ENCODE peak calls at places on chromosomes 2 and 18, in six cellular contexts. One of them, this sample, is unnamed.
A peak's percentile ranks its signal among the peaks of the same experiment; 100 is the strongest.

GRCh38 chr2:80288576-80288975 is 16.0 kb downstream of the LRRTM1 start:
- DNase-seq in A549: no peak
- DNase-seq in mesenchymal stem cell: peak; percentile 10
- DNase-seq in aorta: no peak
- DNase-seq in astrocyte: no peak
- DNase-seq in HL-60: no peak
- DNase-seq in this sample: no peak

GRCh38 chr2:64874593-64874992 is 114.6 kb upstream of the SLC1A4 start:
- DNase-seq in mesenchymal stem cell: no peak
- DNase-seq in A549: no peak
- DNase-seq in aorta: no peak
- DNase-seq in astrocyte: no peak
- DNase-seq in HL-60: no peak
- DNase-seq in this sample: no peak

GRCh38 chr2:101883860-101884259 is 107.9 kb upstream of the IL1R2 start:
- DNase-seq in HL-60: peak; percentile 50
- DNase-seq in A549: peak; percentile 51
- DNase-seq in mesenchymal stem cell: peak; percentile 72
- DNase-seq in astrocyte: peak; percentile 39
- DNase-seq in aorta: no peak
- DNase-seq in this sample: no peak

GRCh38 chr2:41907716-41908328 is 140.0 kb upstream of the PKDCC start:
- DNase-seq in A549: no peak
- DNase-seq in aorta: no peak
- DNase-seq in HL-60: no peak
- DNase-seq in mesenchymal stem cell: peak; percentile 61
- DNase-seq in astrocyte: no peak
- DNase-seq in this sample: no peak

GRCh38 chr2:193963472-193964119 is 1693.4 kb upstream of the SLC39A10 start:
- DNase-seq in aorta: no peak
- DNase-seq in A549: peak; percentile 33
- DNase-seq in mesenchymal stem cell: peak; percentile 24
- DNase-seq in astrocyte: peak; percentile 12
- DNase-seq in HL-60: no peak
- DNase-seq in this sample: no peak

GRCh38 chr2:121626777-121627524 is 22.3 kb downstream of the CLASP1 start:
- DNase-seq in A549: no peak
- DNase-seq in mesenchymal stem cell: peak; percentile 49
- DNase-seq in astrocyte: peak; percentile 13
- DNase-seq in HL-60: no peak
- DNase-seq in aorta: no peak
- DNase-seq in this sample: no peak

GRCh38 chr2:121004271-121004812 is 268.7 kb downstream of the GLI2 start:
- DNase-seq in HL-60: no peak
- DNase-seq in A549: no peak
- DNase-seq in astrocyte: no peak
- DNase-seq in aorta: no peak
- DNase-seq in mesenchymal stem cell: no peak
- DNase-seq in this sample: no peak

GRCh38 chr2:22946553-22946952 is 438.4 kb upstream of the KLHL29 start:
- DNase-seq in astrocyte: no peak
- DNase-seq in aorta: no peak
- DNase-seq in A549: no peak
- DNase-seq in mesenchymal stem cell: no peak
- DNase-seq in HL-60: no peak
- DNase-seq in this sample: no peak

GRCh38 chr2:64963719-64964118 is 25.5 kb upstream of the SLC1A4 start:
- DNase-seq in aorta: no peak
- DNase-seq in astrocyte: no peak
- DNase-seq in mesenchymal stem cell: no peak
- DNase-seq in HL-60: no peak
- DNase-seq in A549: no peak
- DNase-seq in this sample: no peak

GRCh38 chr18:8322486-8322885 is 286.8 kb upstream of the RAB12 start:
- DNase-seq in aorta: no peak
- DNase-seq in HL-60: no peak
- DNase-seq in mesenchymal stem cell: no peak
- DNase-seq in astrocyte: no peak
- DNase-seq in A549: no peak
- DNase-seq in this sample: no peak
- H3K27ac ChIP-seq in aorta: no peak overlapping the region
- H3K27ac ChIP-seq in HL-60: no peak overlapping the region
- H3K27ac ChIP-seq in mesenchymal stem cell: no peak overlapping the region
- H3K27ac ChIP-seq in astrocyte: no peak overlapping the region
- H3K27ac ChIP-seq in A549: no peak overlapping the region
- H3K27ac ChIP-seq in this sample: no peak overlapping the region

GRCh38 chr2:152618188-152618564 is 99.1 kb downstream of the PRPF40A start:
- DNase-seq in mesenchymal stem cell: no peak
- DNase-seq in HL-60: no peak
- DNase-seq in astrocyte: peak; percentile 43
- DNase-seq in aorta: no peak
- DNase-seq in A549: no peak
- DNase-seq in this sample: no peak
- H3K27ac ChIP-seq in mesenchymal stem cell: no peak overlapping the region
- H3K27ac ChIP-seq in HL-60: no peak overlapping the region
- H3K27ac ChIP-seq in astrocyte: peak overlapping the region; percentile 15
- H3K27ac ChIP-seq in aorta: no peak overlapping the region
- H3K27ac ChIP-seq in A549: no peak overlapping the region
- H3K27ac ChIP-seq in this sample: no peak overlapping the region

GRCh38 chr2:201024518-201024917 is 47.0 kb downstream of the HYCC2 start:
- DNase-seq in aorta: no peak
- DNase-seq in astrocyte: no peak
- DNase-seq in A549: no peak
- DNase-seq in HL-60: no peak
- DNase-seq in mesenchymal stem cell: no peak
- DNase-seq in this sample: no peak

GRCh38 chr2:201016859-201017258 is 53.4 kb upstream of the ORC2 start:
- DNase-seq in HL-60: no peak
- DNase-seq in aorta: no peak
- DNase-seq in A549: no peak
- DNase-seq in mesenchymal stem cell: no peak
- DNase-seq in astrocyte: no peak
- DNase-seq in this sample: no peak

GRCh38 chr2:201021914-201022313 is 49.6 kb downstream of the HYCC2 start:
- DNase-seq in HL-60: no peak
- DNase-seq in astrocyte: no peak
- DNase-seq in aorta: no peak
- DNase-seq in mesenchymal stem cell: peak; percentile 25
- DNase-seq in A549: no peak
- DNase-seq in this sample: no peak
- H3K27ac ChIP-seq in HL-60: no peak overlapping the region
- H3K27ac ChIP-seq in astrocyte: no peak overlapping the region
- H3K27ac ChIP-seq in aorta: no peak overlapping the region
- H3K27ac ChIP-seq in mesenchymal stem cell: no peak overlapping the region
- H3K27ac ChIP-seq in A549: no peak overlapping the region
- H3K27ac ChIP-seq in this sample: no peak overlapping the region

DNA sequence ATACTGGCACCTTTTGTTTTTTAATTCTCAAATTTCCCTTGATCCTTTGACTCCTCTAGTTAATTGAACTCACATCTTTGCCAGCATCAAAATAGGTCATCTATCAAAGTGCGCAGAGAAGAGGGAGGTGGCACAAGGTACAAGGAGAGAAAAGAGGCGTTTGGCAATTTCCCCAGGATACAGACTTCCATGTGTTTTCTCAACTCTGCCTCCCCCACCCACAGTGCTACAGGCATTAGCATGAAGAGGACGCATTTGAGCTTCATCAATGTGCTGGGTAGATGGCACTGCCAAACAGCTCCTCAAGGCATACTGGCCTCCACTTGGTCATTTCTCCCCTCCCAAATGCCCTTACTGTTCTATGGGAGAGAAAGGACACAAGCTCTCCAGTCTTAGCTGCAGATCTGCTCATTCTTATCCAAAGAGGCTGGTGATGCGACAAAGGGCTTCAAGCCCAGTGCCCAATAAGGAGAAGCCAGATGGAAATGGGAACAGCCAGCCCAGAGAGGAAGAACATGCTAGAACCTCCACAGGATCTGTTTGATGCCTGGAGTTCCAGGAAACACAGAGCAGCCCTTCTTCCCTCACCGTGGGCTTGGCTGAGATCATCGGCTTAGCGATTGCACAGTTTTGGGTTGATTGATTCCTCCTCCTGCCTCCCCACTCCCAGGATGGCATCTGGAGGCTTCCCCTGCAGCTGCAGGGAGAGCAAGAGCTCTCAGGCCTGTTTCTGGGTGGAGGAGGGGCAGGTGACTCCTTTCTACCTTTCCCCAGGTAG is 144.7 kb upstream of the SMAD2 start:
- DNase-seq in mesenchymal stem cell: no peak
- DNase-seq in astrocyte: no peak
- DNase-seq in aorta: no peak
- DNase-seq in A549: no peak
- DNase-seq in HL-60: no peak
- DNase-seq in this sample: no peak
- H3K27ac ChIP-seq in mesenchymal stem cell: no peak overlapping the region
- H3K27ac ChIP-seq in astrocyte: no peak overlapping the region
- H3K27ac ChIP-seq in aorta: no peak overlapping the region
- H3K27ac ChIP-seq in A549: no peak overlapping the region
- H3K27ac ChIP-seq in HL-60: no peak overlapping the region
- H3K27ac ChIP-seq in this sample: no peak overlapping the region

DNA sequence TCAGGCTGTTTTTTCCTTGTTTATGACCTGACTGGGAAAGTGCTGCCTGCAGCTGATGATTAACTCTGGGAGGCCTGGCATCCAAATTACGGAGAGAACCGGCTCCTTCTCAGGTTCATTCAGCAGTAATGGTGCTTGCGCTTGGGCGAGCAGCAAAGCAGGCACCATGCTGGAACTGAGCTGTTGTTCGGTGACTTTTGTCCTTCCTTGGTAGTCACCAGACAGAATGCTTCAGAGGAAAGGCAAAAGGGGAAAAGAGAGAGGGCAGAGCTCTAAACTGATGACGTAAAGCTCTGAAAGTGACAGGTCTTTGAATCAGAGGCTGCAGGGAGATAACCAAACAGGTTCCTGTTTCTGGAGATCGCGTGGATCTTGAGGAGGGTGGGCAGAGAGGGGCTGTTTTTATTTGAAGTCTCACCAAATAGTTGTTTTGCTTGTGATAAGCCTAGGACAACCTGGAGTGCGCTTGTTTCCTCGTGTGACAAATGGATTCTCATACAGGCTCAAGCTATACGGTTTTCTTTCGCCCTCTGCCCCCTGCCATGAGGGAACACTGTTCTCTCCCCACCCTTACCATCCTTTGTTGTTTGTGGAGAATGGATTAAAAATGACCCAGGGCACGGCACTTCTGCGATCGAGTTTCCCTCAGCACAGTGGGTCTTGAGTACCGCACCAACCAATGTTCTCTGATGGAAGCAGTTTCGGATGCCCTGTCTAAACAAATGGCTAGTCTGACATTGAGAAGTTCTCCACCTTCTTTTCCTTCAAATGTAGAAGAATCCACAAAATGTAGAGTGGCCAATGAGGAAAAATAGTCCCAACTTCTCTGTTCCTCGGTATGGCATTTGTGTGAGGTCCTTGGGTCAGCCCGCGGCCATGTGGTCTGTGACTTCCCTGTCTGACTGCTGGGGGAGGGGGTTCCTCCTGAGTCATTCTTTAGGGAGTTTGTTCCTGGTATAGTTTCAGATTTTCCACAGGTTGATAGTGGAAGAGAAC is 1.3 kb downstream of the RASGRP3 start:
- DNase-seq in mesenchymal stem cell: peak; percentile 61
- DNase-seq in A549: no peak
- DNase-seq in HL-60: peak; percentile 60
- DNase-seq in aorta: peak; percentile 74
- DNase-seq in astrocyte: no peak
- DNase-seq in this sample: no peak
- H3K27ac ChIP-seq in mesenchymal stem cell: no peak overlapping the region
- H3K27ac ChIP-seq in A549: no peak overlapping the region
- H3K27ac ChIP-seq in HL-60: peak overlapping the region; percentile 9
- H3K27ac ChIP-seq in aorta: no peak overlapping the region
- H3K27ac ChIP-seq in astrocyte: no peak overlapping the region
- H3K27ac ChIP-seq in this sample: no peak overlapping the region

GRCh38 chr2:11160731-11161455 is 5.6 kb downstream of the SLC66A3 start:
- DNase-seq in HL-60: no peak
- DNase-seq in A549: no peak
- DNase-seq in mesenchymal stem cell: no peak
- DNase-seq in astrocyte: no peak
- DNase-seq in aorta: no peak
- DNase-seq in this sample: no peak
- H3K27ac ChIP-seq in HL-60: no peak overlapping the region
- H3K27ac ChIP-seq in A549: no peak overlapping the region
- H3K27ac ChIP-seq in mesenchymal stem cell: no peak overlapping the region
- H3K27ac ChIP-seq in astrocyte: no peak overlapping the region
- H3K27ac ChIP-seq in aorta: no peak overlapping the region
- H3K27ac ChIP-seq in this sample: no peak overlapping the region

DNA sequence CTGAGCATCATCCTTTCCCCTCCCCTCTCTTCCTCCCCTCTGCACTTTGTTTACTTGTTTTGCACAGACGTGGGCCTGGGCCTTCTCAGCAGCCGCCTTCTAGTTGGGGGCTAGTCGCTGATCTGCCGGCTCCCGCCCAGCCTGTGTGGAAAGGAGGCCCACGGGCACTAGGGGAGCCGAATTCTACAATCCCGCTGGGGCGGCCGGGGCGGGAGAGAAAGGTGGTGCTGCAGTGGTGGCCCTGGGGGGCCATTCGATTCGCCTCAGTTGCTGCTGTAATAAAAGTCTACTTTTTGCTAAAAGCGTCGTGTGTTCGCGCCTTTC is 261 bp upstream of the KRTCAP3 start:
- DNase-seq in mesenchymal stem cell: no peak
- DNase-seq in astrocyte: no peak
- DNase-seq in aorta: no peak
- DNase-seq in HL-60: no peak
- DNase-seq in A549: no peak
- DNase-seq in this sample: no peak
- H3K27ac ChIP-seq in mesenchymal stem cell: no peak overlapping the region
- H3K27ac ChIP-seq in astrocyte: no peak overlapping the region
- H3K27ac ChIP-seq in aorta: no peak overlapping the region
- H3K27ac ChIP-seq in HL-60: no peak overlapping the region
- H3K27ac ChIP-seq in A549: no peak overlapping the region
- H3K27ac ChIP-seq in this sample: peak overlapping the region; percentile 44

DNA sequence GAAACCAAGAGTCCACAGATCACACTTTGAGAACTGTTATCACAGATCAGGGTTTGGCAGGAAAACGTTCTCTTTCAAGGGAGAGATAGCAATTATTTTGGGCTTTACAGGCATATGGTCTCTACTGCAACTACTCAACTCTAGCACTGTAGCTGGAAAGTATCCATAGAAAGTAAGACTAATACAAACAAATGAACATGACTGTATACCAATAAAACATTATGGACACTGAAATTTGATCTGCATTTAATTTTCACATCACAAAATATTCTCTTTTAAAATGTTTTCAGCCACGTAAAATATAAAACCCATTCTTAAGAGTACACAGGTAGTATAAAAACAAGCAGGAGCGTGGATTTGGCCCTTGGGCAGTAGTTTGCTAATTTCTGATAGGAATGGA is 100.5 kb downstream of the TRIP12 start:
- DNase-seq in mesenchymal stem cell: no peak
- DNase-seq in HL-60: no peak
- DNase-seq in A549: no peak
- DNase-seq in aorta: no peak
- DNase-seq in astrocyte: no peak
- DNase-seq in this sample: no peak
- H3K27ac ChIP-seq in mesenchymal stem cell: no peak overlapping the region
- H3K27ac ChIP-seq in HL-60: no peak overlapping the region
- H3K27ac ChIP-seq in A549: no peak overlapping the region
- H3K27ac ChIP-seq in aorta: no peak overlapping the region
- H3K27ac ChIP-seq in astrocyte: no peak overlapping the region
- H3K27ac ChIP-seq in this sample: no peak overlapping the region

GRCh38 chr2:203809991-203810510 is 57.5 kb upstream of the CTLA4 start:
- DNase-seq in A549: no peak
- DNase-seq in mesenchymal stem cell: no peak
- DNase-seq in aorta: no peak
- DNase-seq in astrocyte: no peak
- DNase-seq in HL-60: no peak
- DNase-seq in this sample: no peak
- H3K27ac ChIP-seq in A549: peak overlapping the region; percentile 64
- H3K27ac ChIP-seq in mesenchymal stem cell: no peak overlapping the region
- H3K27ac ChIP-seq in aorta: no peak overlapping the region
- H3K27ac ChIP-seq in astrocyte: peak overlapping the region; percentile 98
- H3K27ac ChIP-seq in HL-60: no peak overlapping the region
- H3K27ac ChIP-seq in this sample: no peak overlapping the region